ENCODE peak calls at places on chromosomes 7 and 10, in ten cellular contexts. Z, W, B, C, K, E, G, R, P and S are unnamed samples.

GRCh38 chr7:28953628-28954027 is 4.5 kb downstream of the TRIL start:
- DNase-seq in Z (no peak), W (no peak), B (peak), C (no peak), K (no peak), E (no peak), G (no peak), R (peak), P (no peak), S (no peak)

GRCh38 chr10:43691503-43691902 is 42.8 kb upstream of the ZNF32 start:
- DNase-seq in Z (peak), W (no peak), B (no peak), C (no peak), K (no peak), E (no peak), G (no peak), R (no peak), P (no peak), S (no peak)

GRCh38 chr10:86350897-86351296 is 15.7 kb downstream of the GRID1 start:
- DNase-seq in Z (no peak), W (no peak), B (no peak), C (no peak), K (no peak), E (no peak), G (no peak), R (no peak), P (no peak), S (no peak)

GRCh38 chr10:79001082-79001885 is 67.5 kb upstream of the ZMIZ1 start:
- DNase-seq in Z (no peak), W (no peak), B (no peak), C (no peak), K (no peak), E (no peak), G (no peak), R (no peak), P (no peak), S (no peak)

GRCh38 chr10:104340099-104340594 is 1.9 kb upstream of the ITPRIP start:
- DNase-seq in Z (no peak), W (no peak), B (no peak), C (no peak), K (no peak), E (no peak), G (no peak), R (no peak), P (no peak), S (no peak)

GRCh38 chr10:60222060-60222459 is 167.6 kb downstream of the ANK3 start:
- DNase-seq in Z (no peak), W (no peak), B (no peak), C (no peak), K (no peak), E (no peak), G (no peak), R (no peak), P (no peak), S (no peak)

GRCh38 chr7:43584200-43584586 is 1.3 kb downstream of the STK17A start:
- DNase-seq in Z (peak), W (no peak), B (no peak), C (peak), K (peak), E (no peak), G (peak), R (peak), P (no peak), S (no peak)

GRCh38 chr7:147472556-147472955 is 1118.0 kb upstream of the C7orf33 start:
- DNase-seq in Z (no peak), W (no peak), B (no peak), C (no peak), K (no peak), E (no peak), G (no peak), R (no peak), P (no peak), S (no peak)

GRCh38 chr7:381211-382117 is 91.5 kb downstream of the FOXL3 start:
- DNase-seq in Z (no peak), W (peak), B (no peak), C (no peak), K (no peak), E (no peak), G (peak), R (no peak), P (no peak), S (peak)

GRCh38 chr10:91006752-91007346 is 86.0 kb upstream of the ANKRD1 start:
- DNase-seq in Z (no peak), W (no peak), B (no peak), C (no peak), K (no peak), E (no peak), G (no peak), R (no peak), P (peak), S (no peak)